ENCODE peak calls at places on chromosomes 6 and 20, in four cellular contexts. A is aorta, F is psoas muscle, N is mammary epithelial cell. E is an unnamed sample.

GRCh38 chr6:40585661-40586269 is 1.4 kb downstream of the LRFN2 start:
- DNase-seq in A (no peak), F (no peak), N (no peak), E (no peak)

GRCh38 chr6:85986681-85987080 is 344.0 kb upstream of the SYNCRIP start:
- DNase-seq in A (no peak), F (no peak), N (no peak), E (no peak)

GRCh38 chr20:33064572-33065287 is 11.0 kb downstream of the BPIFB3 start:
- DNase-seq in A (no peak), F (no peak), N (no peak), E (no peak)

GRCh38 chr6:34709386-34709785 is 12.8 kb upstream of the ILRUN start:
- DNase-seq in A (peak; percentile 86), F (no peak), N (no peak), E (peak; percentile 66)

GRCh38 chr6:35082733-35083403 is 58.3 kb downstream of the TCP11 start:
- DNase-seq in A (no peak), F (no peak), N (no peak), E (no peak)

GRCh38 chr6:169802790-169803189 is 51.4 kb downstream of the ERMARD start:
- DNase-seq in A (no peak), F (no peak), N (no peak), E (no peak)

GRCh38 chr6:143465546-143465945 is 14.9 kb downstream of the PEX3 start:
- DNase-seq in A (no peak), F (no peak), N (no peak), E (no peak)

GRCh38 chr20:62860924-62861691 is 514 bp downstream of the TCFL5 start:
- DNase-seq in A (peak; percentile 79), F (peak; percentile 70), N (no peak), E (peak; percentile 69)

GRCh38 chr20:49424536-49424935 is 57.9 kb downstream of the KCNB1 start:
- DNase-seq in A (peak; percentile 55), F (peak; percentile 59), N (no peak), E (no peak)

GRCh38 chr6:109672204-109672603 is 18.8 kb downstream of the AK9 start:
- DNase-seq in A (no peak), F (no peak), N (no peak), E (no peak)

GRCh38 chr6:3336859-3337515 is 78.2 kb downstream of the PSMG4 start:
- DNase-seq in A (no peak), F (no peak), N (no peak), E (no peak)

GRCh38 chr20:3648941-3649340 is 14.3 kb downstream of the GFRA4 start:
- DNase-seq in A (no peak), F (no peak), N (no peak), E (no peak)

GRCh38 chr6:134446228-134446848 is 128.4 kb upstream of the SGK1 start:
- DNase-seq in A (no peak), F (no peak), N (no peak), E (peak; percentile 88)

GRCh38 chr20:19992996-19993908 is 23.9 kb upstream of the NAA20 start:
- DNase-seq in A (no peak), F (no peak), N (peak; percentile 95), E (peak; percentile 86)

GRCh38 chr20:23142162-23143050 is 56.3 kb upstream of the CD93 start:
- DNase-seq in A (no peak), F (peak; percentile 66), N (peak; percentile 63), E (no peak)
- H3K4me1 ChIP-seq in A (peaks cover 6% of the 10 kb centered on the region), F (peaks cover 74% of the 10 kb centered on the region), N (peaks cover 35% of the 10 kb centered on the region), E (peaks cover 55% of the 10 kb centered on the region)

GRCh38 chr6:31969712-31970603 is 2.0 kb downstream of the DXO start:
- DNase-seq in A (peak; percentile 65), F (no peak), N (no peak), E (no peak)
- H3K4me3 ChIP-seq in A (no peak overlapping the region), F (peak overlapping the region; percentile 95), N (no peak overlapping the region), E (peak overlapping the region; percentile 87)

GRCh38 chr6:158801655-158802294 is 17.4 kb downstream of the EZR start:
- DNase-seq in A (no peak), F (peak; percentile 69), N (no peak), E (no peak)
- H3K4me1 ChIP-seq in A (peaks cover 3% of the 10 kb centered on the region), F (peaks cover 16% of the 10 kb centered on the region), N (peaks cover 50% of the 10 kb centered on the region), E (peaks cover 30% of the 10 kb centered on the region)

GRCh38 chr6:5998741-5999687 is 7.7 kb downstream of the NRN1 start:
- DNase-seq in A (no peak), F (peak; percentile 63), N (no peak), E (peak; percentile 12)
- H3K4me3 ChIP-seq in A (no peak overlapping the region), F (peak overlapping the region; percentile 79), N (no peak overlapping the region), E (peak overlapping the region; percentile 77)

GRCh38 chr6:20841806-20842205 is 307.5 kb downstream of the CDKAL1 start:
- DNase-seq in A (no peak), F (no peak), N (no peak), E (no peak)

GRCh38 chr6:20847904-20848303 is 313.6 kb downstream of the CDKAL1 start:
- DNase-seq in A (no peak), F (no peak), N (no peak), E (no peak)

GRCh38 chr6:20840675-20841074 is 306.4 kb downstream of the CDKAL1 start:
- DNase-seq in A (no peak), F (no peak), N (peak; percentile 72), E (peak; percentile 37)

GRCh38 chr6:20846602-20847028 is 312.4 kb downstream of the CDKAL1 start:
- DNase-seq in A (no peak), F (no peak), N (no peak), E (no peak)

DNA sequence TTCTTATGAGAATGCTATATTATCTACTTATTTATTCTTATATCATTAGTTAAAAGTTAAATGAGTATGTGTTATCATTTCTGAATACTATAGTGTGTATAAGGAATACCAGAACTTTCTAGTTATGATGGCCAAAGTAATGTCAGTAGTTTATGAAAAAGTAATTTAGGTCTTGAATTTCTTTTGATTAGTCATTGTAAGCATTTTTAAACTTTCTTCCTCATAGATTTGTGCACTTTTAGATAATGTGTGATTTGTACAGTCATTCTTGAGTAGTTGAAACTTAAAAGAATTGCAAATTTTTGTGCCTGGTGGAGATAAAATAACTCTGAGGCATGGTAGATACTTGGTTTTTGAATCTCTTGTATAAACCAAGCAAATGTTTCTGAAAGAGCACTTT is 311.3 kb downstream of the CDKAL1 start:
- DNase-seq in A (no peak), F (no peak), N (no peak), E (no peak)
- H3K4me1 ChIP-seq in A (peaks cover 4% of the 10 kb centered on the region), F (no peaks in the 10 kb centered on the region), N (no peaks in the 10 kb centered on the region), E (peaks cover 3% of the 10 kb centered on the region)

GRCh38 chr6:25038992-25039391 is 103.2 kb upstream of the RIPOR2 start:
- DNase-seq in A (no peak), F (no peak), N (no peak), E (no peak)
- H3K4me3 ChIP-seq in A (no peak overlapping the region), F (no peak overlapping the region), N (no peak overlapping the region), E (no peak overlapping the region)

DNA sequence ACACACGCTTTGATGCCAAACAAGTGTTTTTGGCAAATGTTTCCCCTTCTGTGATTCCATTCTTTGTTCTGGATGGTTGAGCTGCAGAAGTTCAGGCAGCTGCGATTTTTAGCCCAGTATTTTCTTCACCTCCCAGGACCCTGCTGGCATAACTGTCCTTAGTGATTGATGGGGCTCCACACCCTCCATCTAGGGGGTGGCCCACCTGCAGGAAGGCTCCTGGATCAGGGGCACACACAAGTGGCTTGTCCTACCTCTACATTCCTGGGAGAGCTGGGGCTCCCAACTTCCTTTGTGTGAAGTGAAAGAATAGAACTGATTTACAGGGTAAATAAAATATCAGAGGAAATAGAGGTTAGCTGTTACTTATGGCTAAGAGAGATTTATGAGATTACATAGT is 129.5 kb upstream of the MAP3K7 start:
- DNase-seq in A (no peak), F (no peak), N (no peak), E (no peak)
- H3K4me1 ChIP-seq in A (no peaks in the 10 kb centered on the region), F (no peaks in the 10 kb centered on the region), N (peaks cover 16% of the 10 kb centered on the region), E (no peaks in the 10 kb centered on the region)

GRCh38 chr20:4666001-4666470 is 55.7 kb upstream of the PRND start:
- DNase-seq in A (no peak), F (no peak), N (peak; percentile 95), E (peak; percentile 74)
- H3K4me3 ChIP-seq in A (no peak overlapping the region), F (no peak overlapping the region), N (peak overlapping the region; percentile 12), E (no peak overlapping the region)

GRCh38 chr6:28140616-28141015 is 1.1 kb upstream of the ZKSCAN8 start:
- DNase-seq in A (no peak), F (no peak), N (no peak), E (no peak)

GRCh38 chr6:28142446-28142845 is 763 bp downstream of the ZKSCAN8 start:
- DNase-seq in A (no peak), F (no peak), N (peak; percentile 16), E (peak; percentile 63)

GRCh38 chr6:28139860-28140500 is 1.7 kb upstream of the ZKSCAN8 start:
- DNase-seq in A (no peak), F (no peak), N (no peak), E (no peak)

GRCh38 chr6:28137458-28138020 is 4.1 kb upstream of the ZKSCAN8 start:
- DNase-seq in A (no peak), F (no peak), N (no peak), E (peak; percentile 56)

GRCh38 chr6:28141500-28142329 is at the start of gene ZKSCAN8:
- DNase-seq in A (peak; percentile 86), F (peak; percentile 86), N (peak; percentile 88), E (peak; percentile 87)
- H3K4me1 ChIP-seq in A (no peaks in the 10 kb centered on the region), F (peaks cover 23% of the 10 kb centered on the region), N (peaks cover 14% of the 10 kb centered on the region), E (peaks cover 36% of the 10 kb centered on the region)

DNA sequence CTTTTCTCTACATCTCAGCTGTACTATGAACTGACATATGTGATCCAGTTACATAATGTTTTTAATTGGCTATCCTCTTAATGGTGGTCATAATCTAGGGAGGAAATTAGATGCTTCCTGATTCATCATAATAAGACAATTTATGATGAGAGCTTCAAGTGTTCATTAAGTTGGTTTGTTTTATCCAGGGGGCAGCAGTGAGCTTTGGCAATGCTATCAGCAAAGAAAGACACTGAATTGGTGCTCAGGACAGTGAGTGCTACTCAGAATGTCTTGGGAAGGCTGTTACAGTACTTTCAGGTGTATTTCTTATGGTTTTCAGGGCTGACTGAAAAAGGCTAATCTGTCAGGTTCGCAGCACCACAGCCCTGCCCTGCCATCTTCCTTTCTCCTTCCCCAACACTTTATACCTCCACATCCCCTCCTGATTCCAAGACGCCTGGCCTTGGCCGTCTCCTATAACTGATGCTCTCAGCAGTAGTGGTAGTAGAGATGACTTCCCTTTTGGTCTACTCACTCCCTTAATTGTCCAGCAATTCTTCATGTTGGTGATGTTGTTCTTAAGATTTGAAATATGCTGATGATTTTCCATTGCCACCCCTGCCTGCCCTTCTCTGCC is 67.0 kb upstream of the TNFAIP3 start:
- DNase-seq in A (no peak), F (no peak), N (peak; percentile 72), E (peak; percentile 63)
- H3K4me3 ChIP-seq in A (no peak overlapping the region), F (no peak overlapping the region), N (no peak overlapping the region), E (no peak overlapping the region)